ENCODE peak calls at places on chromosomes 3 and 15, in eight cellular contexts. R is heart left ventricle, G is aorta, D is H1, I is spleen, L is HCT116, Z is OCI-LY7, N is fibroblast of lung. M is an unnamed sample. For H3K4me1, the result is how much of the 10 kb centered on the place peaks cover.

GRCh38 chr15:62067448-62068044 is 769 bp downstream of the C2CD4A start:
- DNase-seq in R (peak), D (no peak), I (peak), N (peak), Z (no peak), L (no peak), G (peak), M (no peak)

GRCh38 chr3:60142009-60142408 is 1092.2 kb upstream of the CFAP20DC start:
- DNase-seq in N (peak), L (no peak), G (no peak), R (no peak), D (no peak), I (no peak), Z (no peak), M (no peak)

GRCh38 chr3:141410861-141411771 is 42.8 kb downstream of the ZBTB38 start:
- DNase-seq in R (no peak), L (no peak), G (no peak), I (no peak), Z (no peak), D (no peak), N (peak), M (no peak)

GRCh38 chr3:18847583-18848197 is 300.6 kb upstream of the KCNH8 start:
- DNase-seq in Z (peak), I (no peak), G (no peak), D (no peak), L (peak), N (no peak), R (no peak), M (no peak)

GRCh38 chr3:27758083-27758482 is 36.0 kb upstream of the EOMES start:
- DNase-seq in L (peak), R (no peak), D (no peak), Z (no peak), N (peak), I (no peak), G (no peak), M (no peak)

GRCh38 chr3:168416446-168416845 is 320.7 kb upstream of the GOLIM4 start:
- DNase-seq in R (no peak), Z (no peak), G (no peak), N (no peak), I (no peak), D (no peak), L (no peak), M (no peak)

GRCh38 chr15:62112616-62113593 is 46.1 kb downstream of the C2CD4A start:
- DNase-seq in I (no peak), N (peak), D (no peak), Z (no peak), G (no peak), R (no peak), L (no peak), M (no peak)

GRCh38 chr3:183491923-183492848 is 63.3 kb downstream of the KLHL6 start:
- DNase-seq in R (no peak), G (no peak), L (no peak), N (no peak), D (no peak), Z (no peak), I (no peak), M (no peak)

GRCh38 chr3:25429960-25430941 is 2.2 kb downstream of the RARB start:
- DNase-seq in R (no peak), I (no peak), L (no peak), D (no peak), G (no peak), Z (no peak), N (peak), M (no peak)

GRCh38 chr3:147411235-147411607 is 2.1 kb downstream of the ZIC1 start:
- DNase-seq in L (no peak), G (no peak), N (no peak), D (no peak), I (no peak), Z (no peak), R (no peak), M (no peak)

GRCh38 chr3:193869221-193870201 is 266.4 kb upstream of the HES1 start:
- DNase-seq in Z (no peak), R (peak), I (peak), N (peak), G (peak), D (peak), L (peak), M (no peak)

GRCh38 chr15:78034495-78035191 is 42.9 kb downstream of the TBC1D2B start:
- DNase-seq in Z (peak), D (no peak), R (no peak), L (no peak), G (no peak), N (no peak), I (peak), M (no peak)

GRCh38 chr15:57223345-57223744 is 153.0 kb upstream of the CGNL1 start:
- DNase-seq in D (no peak), L (no peak), R (no peak), N (peak), I (no peak), G (no peak), Z (no peak), M (no peak)

GRCh38 chr15:74226761-74227540 is 9.2 kb upstream of the CCDC33 start:
- DNase-seq in R (no peak), N (no peak), G (no peak), I (no peak), D (no peak), Z (no peak), L (no peak), M (no peak)

GRCh38 chr3:2536575-2536974 is 437.9 kb downstream of the CNTN4 start:
- DNase-seq in G (no peak), Z (no peak), I (no peak), L (no peak), R (no peak), N (no peak), D (no peak), M (no peak)

GRCh38 chr3:150631515-150632221 is 28.5 kb downstream of the SELENOT start:
- DNase-seq in N (no peak), L (no peak), I (no peak), Z (no peak), D (no peak), R (no peak), G (no peak), M (no peak)

GRCh38 chr15:44193651-44194396 is 1.2 kb downstream of the FRMD5 start:
- DNase-seq in R (no peak), G (no peak), L (no peak), N (peak), Z (no peak), D (no peak), I (no peak), M (no peak)

GRCh38 chr3:187870360-187871203 is 125.3 kb upstream of the BCL6 start:
- DNase-seq in R (no peak), Z (no peak), D (no peak), L (no peak), G (no peak), I (no peak), N (no peak), M (no peak)

GRCh38 chr3:38316356-38317185 is 30.0 kb upstream of the XYLB start:
- DNase-seq in Z (no peak), N (no peak), L (no peak), R (no peak), G (no peak), I (no peak), D (no peak), M (no peak)

GRCh38 chr3:42090973-42091731 is at the start of gene TRAK1:
- DNase-seq in L (no peak), N (peak), D (no peak), Z (no peak), G (no peak), I (peak), R (peak), M (no peak)
- H3K4me1 ChIP-seq in L (under half), N (under half), D (under half), Z (under half), G (under half), I (under half), R (under half), M (under half)

DNA sequence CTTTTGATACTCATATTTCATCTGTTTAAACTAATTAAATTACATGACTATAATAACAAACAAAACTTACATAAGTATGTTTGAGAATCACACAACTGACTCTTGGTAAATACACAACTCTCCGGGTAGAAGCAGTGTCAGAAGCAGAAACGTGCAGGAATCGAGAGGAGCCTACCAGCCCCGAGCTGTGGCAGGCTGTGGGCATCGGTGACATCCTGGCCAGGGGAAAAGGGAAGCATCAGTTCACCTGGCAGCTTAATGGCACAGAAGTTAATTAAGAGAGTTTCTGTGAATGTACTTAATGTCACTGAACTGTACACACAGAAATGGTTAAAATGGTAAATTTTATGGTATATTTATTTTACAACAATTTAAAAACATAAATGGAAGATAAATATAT is 90.2 kb downstream of the CRTC3 start:
- DNase-seq in I (no peak), R (no peak), N (no peak), G (no peak), L (no peak), D (no peak), Z (no peak), M (no peak)
- H3K4me3 ChIP-seq in I (no peak), R (no peak), N (no peak), G (no peak), L (no peak), D (no peak), Z (no peak), M (no peak)

GRCh38 chr15:31377030-31377429 is 50.4 kb downstream of the KLF13 start:
- DNase-seq in G (no peak), Z (no peak), L (no peak), R (peak), N (no peak), D (no peak), I (peak), M (no peak)

GRCh38 chr15:31374986-31375385 is 48.4 kb downstream of the KLF13 start:
- DNase-seq in L (no peak), I (peak), R (no peak), D (no peak), G (no peak), Z (no peak), N (no peak), M (no peak)

GRCh38 chr15:31376511-31376910 is 49.9 kb downstream of the KLF13 start:
- DNase-seq in L (no peak), R (no peak), G (no peak), I (peak), Z (no peak), N (no peak), D (no peak), M (no peak)

GRCh38 chr15:31374489-31374888 is 47.9 kb downstream of the KLF13 start:
- DNase-seq in R (no peak), I (peak), Z (no peak), D (no peak), N (no peak), G (no peak), L (no peak), M (no peak)

DNA sequence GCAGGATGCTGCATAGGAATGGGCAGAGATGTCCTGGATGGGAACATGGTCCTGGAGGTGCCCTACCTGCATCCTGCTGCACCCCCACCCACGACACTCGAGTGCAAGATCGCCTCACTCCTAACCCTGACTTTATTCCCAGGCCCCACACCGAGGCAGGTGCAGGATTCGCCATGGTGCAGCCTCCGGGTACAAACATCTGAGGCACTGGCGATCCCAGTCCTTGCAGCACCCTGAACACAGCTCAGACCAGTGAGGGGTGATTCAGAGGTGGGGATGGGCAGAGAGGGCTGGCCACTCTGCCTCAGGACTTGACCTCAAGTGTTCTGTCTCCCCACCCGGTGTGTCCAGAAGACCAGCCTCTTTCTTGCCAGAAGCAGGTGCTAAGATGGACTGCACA is 49.1 kb downstream of the KLF13 start:
- DNase-seq in R (peak), L (no peak), D (no peak), Z (no peak), G (no peak), I (peak), N (no peak), M (no peak)
- H3K4me1 ChIP-seq in R (half or more), L (under half), D (under half), Z (under half), G (under half), I (under half), N (under half), M (under half)

DNA sequence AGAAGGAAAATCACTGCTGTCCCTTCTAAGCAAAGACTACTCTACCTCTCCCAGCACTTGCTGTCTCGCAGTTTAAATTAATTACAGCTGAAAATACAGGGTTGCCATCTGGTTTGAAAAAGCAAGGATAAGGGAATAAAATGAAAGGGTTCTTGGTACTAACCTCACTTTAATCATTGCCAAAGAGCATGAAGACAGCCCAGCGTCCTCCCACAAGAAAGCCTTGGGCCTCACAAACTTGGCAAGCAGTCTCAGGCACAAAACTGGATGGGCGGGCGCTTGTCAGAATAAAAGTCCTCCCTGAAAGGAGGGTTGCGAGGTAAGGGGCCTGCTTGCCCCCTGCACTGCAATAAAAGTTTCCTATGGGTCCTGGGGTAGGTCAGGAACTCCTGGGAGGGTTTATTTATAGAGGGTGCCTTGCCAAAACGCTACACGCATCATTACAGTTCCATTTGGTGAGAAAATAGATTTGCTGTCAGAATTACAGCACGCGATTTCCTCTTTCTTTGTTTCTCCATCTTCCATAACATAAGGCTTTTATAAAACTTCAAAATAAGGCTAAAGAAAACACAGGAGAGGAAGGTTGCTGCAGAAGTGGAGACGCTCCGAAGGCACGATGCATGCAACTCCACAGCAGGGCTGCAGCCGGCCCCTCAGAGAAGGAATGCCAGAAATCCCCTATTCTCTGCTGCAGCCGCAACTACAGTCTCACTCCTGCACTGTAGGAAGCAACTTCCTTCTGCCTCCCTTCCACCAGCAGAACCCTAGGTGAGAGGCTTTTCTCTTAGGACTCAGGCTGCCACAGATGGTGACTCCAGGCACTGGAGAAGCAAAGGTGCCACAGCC is 61.4 kb downstream of the VGLL4 start:
- DNase-seq in L (no peak), R (no peak), I (no peak), Z (peak), D (no peak), G (peak), N (peak), M (no peak)
- H3K4me3 ChIP-seq in L (no peak), R (peak), I (peak), Z (peak), D (peak), G (peak), N (peak), M (no peak)